ENCODE peak calls at places on chromosomes 12 and 14, in six cellular contexts. P, N, U, F, M and Q are unnamed samples.
A peak's percentile ranks its signal among the peaks of the same experiment; 100 is the strongest.

GRCh38 chr12:124390442-124391116 is 95.7 kb downstream of the RFLNA start:
- DNase-seq in P (no peak), N (no peak), U (no peak), F (peak; percentile 59), M (peak; percentile 88), Q (no peak)

GRCh38 chr14:55592426-55592825 is 12.4 kb downstream of the KTN1 start:
- DNase-seq in P (no peak), N (no peak), U (no peak), F (no peak), M (no peak), Q (no peak)

GRCh38 chr14:70013269-70013873 is 134.2 kb downstream of the SMOC1 start:
- DNase-seq in P (no peak), N (no peak), U (no peak), F (peak; percentile 58), M (no peak), Q (peak; percentile 68)

GRCh38 chr12:113933201-113933786 is 32.8 kb downstream of the RBM19 start:
- DNase-seq in P (no peak), N (peak; percentile 19), U (no peak), F (no peak), M (no peak), Q (no peak)

GRCh38 chr12:120013659-120014380 is 24.8 kb downstream of the BICDL1 start:
- DNase-seq in P (no peak), N (no peak), U (no peak), F (no peak), M (no peak), Q (peak; percentile 67)

GRCh38 chr12:89556976-89557375 is 31.1 kb upstream of the POC1B start:
- DNase-seq in P (no peak), N (no peak), U (no peak), F (no peak), M (no peak), Q (no peak)

GRCh38 chr12:121579190-121579791 is 1.5 kb downstream of the KDM2B start:
- DNase-seq in P (no peak), N (no peak), U (peak; percentile 18), F (peak; percentile 41), M (peak; percentile 89), Q (peak; percentile 21)

GRCh38 chr14:49865431-49865859 is 12.9 kb upstream of the NEMF start:
- DNase-seq in P (peak; percentile 52), N (peak; percentile 28), U (peak; percentile 61), F (peak; percentile 86), M (peak; percentile 93), Q (peak; percentile 69)

GRCh38 chr14:87049886-87050820 is 942.8 kb downstream of the GALC start:
- DNase-seq in P (no peak), N (peak; percentile 23), U (no peak), F (no peak), M (no peak), Q (no peak)

GRCh38 chr14:46573518-46573917 is 78.1 kb downstream of the RPL10L start:
- DNase-seq in P (no peak), N (no peak), U (no peak), F (no peak), M (no peak), Q (no peak)

GRCh38 chr12:107133462-107133861 is 40.1 kb upstream of the CRY1 start:
- DNase-seq in P (no peak), N (no peak), U (no peak), F (no peak), M (no peak), Q (no peak)

GRCh38 chr12:58349161-58349560 is 407.8 kb downstream of the ATP23 start:
- DNase-seq in P (no peak), N (no peak), U (no peak), F (no peak), M (no peak), Q (no peak)

GRCh38 chr14:94397899-94398479 is 9.6 kb upstream of the SERPINA1 start:
- DNase-seq in P (no peak), N (no peak), U (no peak), F (no peak), M (no peak), Q (no peak)

GRCh38 chr14:75978249-75978731 is 3.5 kb downstream of the TGFB3 start:
- DNase-seq in P (no peak), N (no peak), U (no peak), F (peak; percentile 38), M (peak; percentile 79), Q (no peak)

GRCh38 chr14:101232340-101233015 is 328.8 kb upstream of the DIO3 start:
- DNase-seq in P (no peak), N (no peak), U (no peak), F (no peak), M (no peak), Q (no peak)

GRCh38 chr12:106766393-106766826 is 8.1 kb upstream of the RIC8B start:
- DNase-seq in P (no peak), N (no peak), U (no peak), F (peak; percentile 57), M (no peak), Q (no peak)

GRCh38 chr12:93841671-93842070 is 164.5 kb downstream of the CRADD start:
- DNase-seq in P (no peak), N (no peak), U (no peak), F (no peak), M (no peak), Q (no peak)